ENCODE peak calls at places on chromosomes 3 and 15, in seven cellular contexts. F is GDM1; X is WTC11; L is Right ventricle myocardium superior; P is foreskin fibroblast; R is GM04504; E is stimulated activated CD4-positive, alpha-beta T cell treated with anti-CD3 and anti-CD28 coated beads, TNF-alpha, amount 100 ng/mL, for 24 hours. N is an unnamed sample.

GRCh38 chr15:61411941-61412510 is 182.9 kb upstream of the RORA start:
- DNase-seq in F (no peak), X (no peak), L (no peak), P (no peak), R (no peak), E (no peak), N (no peak)

GRCh38 chr3:185549111-185549510 is 3.3 kb downstream of the LIPH start:
- DNase-seq in F (no peak), X (no peak), L (no peak), P (peak; percentile 93), R (peak; percentile 96), E (no peak), N (no peak)

GRCh38 chr3:172138792-172139507 is 99.6 kb downstream of the FNDC3B start:
- DNase-seq in F (peak; percentile 17), X (no peak), L (no peak), P (peak; percentile 34), R (no peak), E (no peak), N (no peak)

GRCh38 chr3:136728918-136729317 is 23.3 kb downstream of the STAG1 start:
- DNase-seq in F (no peak), X (no peak), L (no peak), P (peak; percentile 78), R (peak; percentile 85), E (no peak), N (no peak)

GRCh38 chr3:63662500-63662899 is 10.0 kb downstream of the SNTN start:
- DNase-seq in F (no peak), X (peak; percentile 21), L (no peak), P (no peak), R (no peak), E (no peak), N (no peak)

GRCh38 chr3:184380627-184381260 is 890 bp downstream of the CHRD start:
- DNase-seq in F (no peak), X (no peak), L (no peak), P (no peak), R (no peak), E (no peak), N (no peak)

GRCh38 chr15:59301527-59301926 is 71.1 kb downstream of the MYO1E start:
- DNase-seq in F (no peak), X (no peak), L (no peak), P (no peak), R (no peak), E (no peak), N (no peak)

GRCh38 chr15:60551781-60552161 is 72.8 kb upstream of the ICE2 start:
- DNase-seq in F (no peak), X (no peak), L (no peak), P (no peak), R (no peak), E (no peak), N (no peak)

GRCh38 chr15:84669726-84670125 is 11.7 kb upstream of the NMB start:
- DNase-seq in F (no peak), X (no peak), L (no peak), P (peak; percentile 83), R (peak; percentile 90), E (no peak), N (no peak)

N was measured in KG1.